ENCODE peak calls at places on chromosomes 11 and 22, in seven cellular contexts. R is tibial artery, F is fibroblast of lung, A is brain microvascular endothelial cell, D is IMR-90, Y is esophagus squamous epithelium, Q is left lung. G is an unnamed sample. For H3K27me3, the result is how much of the 10 kb centered on the place peaks cover.

GRCh38 chr22:48500481-48501230 is 1327.0 kb downstream of the BRD1 start:
- DNase-seq in R (no peak), A (peak), Q (no peak), D (no peak), F (peak), Y (no peak), G (no peak)

GRCh38 chr11:45599161-45599943 is 66.1 kb downstream of the CHST1 start:
- DNase-seq in Y (no peak), R (no peak), Q (no peak), D (no peak), F (no peak), A (no peak), G (no peak)

GRCh38 chr11:133598879-133599278 is 66.6 kb upstream of the OPCML start:
- DNase-seq in Q (no peak), A (no peak), R (no peak), D (no peak), F (no peak), Y (no peak), G (no peak)

GRCh38 chr11:131748146-131749050 is 378.0 kb downstream of the NTM start:
- DNase-seq in R (peak), A (peak), Y (no peak), Q (peak), F (peak), D (peak), G (peak)

GRCh38 chr22:44567846-44568493 is 69.9 kb upstream of the RTL6 start:
- DNase-seq in F (peak), Q (peak), A (peak), R (peak), D (peak), Y (no peak), G (peak)

GRCh38 chr11:3686751-3687150 is 15.6 kb upstream of the CHRNA10 start:
- DNase-seq in Y (no peak), F (peak), A (peak), Q (no peak), D (peak), R (no peak), G (no peak)

GRCh38 chr11:126824035-126824607 is 176.4 kb downstream of the KIRREL3 start:
- DNase-seq in R (no peak), Y (no peak), D (no peak), F (no peak), A (no peak), Q (no peak), G (no peak)

GRCh38 chr11:65859134-65859811 is 960 bp upstream of the MUS81 start:
- DNase-seq in R (peak), Q (peak), D (peak), Y (peak), A (peak), F (peak), G (peak)

GRCh38 chr11:3106736-3107524 is 49.7 kb upstream of the CARS1 start:
- DNase-seq in D (no peak), F (no peak), Y (no peak), A (no peak), Q (no peak), R (peak), G (peak)

GRCh38 chr22:22863001-22863400 is 24.6 kb upstream of the IGLL5 start:
- DNase-seq in F (no peak), Q (no peak), Y (no peak), A (no peak), D (no peak), R (no peak), G (no peak)

GRCh38 chr11:112336356-112336886 is 75.8 kb upstream of the PLET1 start:
- DNase-seq in Q (no peak), F (no peak), Y (no peak), A (no peak), R (no peak), D (no peak), G (no peak)

GRCh38 chr11:68542617-68543016 is 82.1 kb downstream of the PPP6R3 start:
- DNase-seq in D (peak), Y (no peak), A (peak), F (peak), Q (no peak), R (no peak), G (no peak)

GRCh38 chr11:108008656-108009496 is at the start of gene CUL5:
- DNase-seq in Q (peak), A (peak), R (peak), F (peak), Y (peak), D (peak), G (peak)

GRCh38 chr11:103488579-103488978 is 379.4 kb downstream of the DYNC2H1 start:
- DNase-seq in D (no peak), Y (no peak), Q (no peak), F (no peak), A (no peak), R (no peak), G (no peak)

GRCh38 chr11:121416909-121417567 is 35.1 kb upstream of the SORL1 start:
- DNase-seq in D (peak), F (peak), A (peak), Y (no peak), Q (peak), R (peak), G (peak)

GRCh38 chr11:63010934-63011439 is 4.7 kb downstream of the SLC22A8 start:
- DNase-seq in A (no peak), D (no peak), Q (no peak), Y (no peak), F (no peak), R (no peak), G (no peak)

GRCh38 chr11:34940026-34940677 is 23.7 kb downstream of the PDHX start:
- DNase-seq in R (no peak), A (peak), Q (no peak), D (peak), F (peak), Y (no peak), G (no peak)

GRCh38 chr11:34792814-34793241 is 123.4 kb downstream of the APIP start:
- DNase-seq in A (no peak), Q (no peak), F (no peak), D (no peak), R (no peak), Y (no peak), G (no peak)

GRCh38 chr11:71466358-71466757 is 13.4 kb downstream of the NADSYN1 start:
- DNase-seq in D (no peak), Y (no peak), R (no peak), A (no peak), F (no peak), Q (no peak), G (no peak)

GRCh38 chr11:34052608-34053160 is 1.2 kb downstream of the CAPRIN1 start:
- DNase-seq in R (peak), Y (peak), F (no peak), A (no peak), Q (peak), D (no peak), G (peak)

GRCh38 chr11:74470526-74470925 is 3.2 kb upstream of the KCNE3 start:
- DNase-seq in D (no peak), Y (no peak), Q (no peak), F (no peak), R (no peak), A (no peak), G (no peak)

DNA sequence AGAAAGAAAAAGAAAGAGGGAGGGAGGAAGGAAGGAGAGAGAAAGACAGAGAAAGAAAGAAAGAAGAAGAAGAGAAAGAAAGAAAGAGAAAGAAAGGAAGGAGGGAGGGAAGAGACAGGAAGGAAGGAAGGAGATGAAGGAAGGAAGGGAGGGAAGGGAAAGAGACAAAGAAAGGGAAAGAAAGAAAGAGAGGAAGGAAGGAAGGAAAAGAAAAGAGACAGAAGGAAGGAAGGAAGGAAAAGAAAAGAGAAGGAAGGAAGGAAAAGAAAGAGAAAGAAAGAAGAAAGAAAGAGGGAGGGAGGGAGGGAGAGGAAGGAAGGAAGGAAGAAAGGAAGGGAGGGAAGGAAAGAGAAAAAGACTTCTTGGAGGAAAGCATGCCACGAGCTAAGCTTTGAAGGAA is 19.1 kb downstream of the POU2AF2 start:
- DNase-seq in Q (no peak), A (no peak), F (no peak), Y (no peak), R (no peak), D (no peak), G (no peak)
- TF ChIP-seq CTCF in Q (no peak), A (no peak), F (no peak), Y (no peak), R (no peak), D (no peak), G (no peak)

GRCh38 chr11:64492561-64492960 is 98.5 kb upstream of the SLC22A12 start:
- DNase-seq in D (no peak), Y (no peak), A (no peak), F (no peak), Q (no peak), R (no peak), G (no peak)
- H3K27me3 ChIP-seq in D (under half), Y (half or more), A (under half), F (under half), Q (half or more), R (under half), G (under half)

DNA sequence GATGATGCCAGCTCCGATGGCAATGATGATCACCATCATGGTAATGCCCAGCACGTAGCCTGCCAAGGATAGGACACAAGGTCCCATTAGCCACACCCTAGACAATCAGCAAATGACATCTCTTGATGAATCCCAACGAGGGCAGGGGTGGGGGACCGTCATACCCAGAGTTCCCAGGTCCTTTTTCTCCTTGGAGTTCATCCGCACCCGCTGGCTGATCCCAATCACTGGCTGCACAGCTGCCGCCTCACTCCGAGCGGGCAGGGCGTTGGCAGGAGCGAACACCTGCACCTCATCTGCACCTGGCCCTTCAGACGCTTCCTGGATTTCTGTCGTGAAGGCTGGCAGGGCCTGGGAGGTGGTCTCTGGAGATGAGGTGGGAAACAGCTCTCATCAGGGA is 3.0 kb downstream of the PIK3IP1 start:
- DNase-seq in F (no peak), D (no peak), R (no peak), A (no peak), Y (no peak), Q (no peak), G (no peak)
- H3K4me3 ChIP-seq in F (no peak), D (no peak), R (no peak), A (no peak), Y (peak), Q (peak), G (peak)

GRCh38 chr22:38925571-38926041 is 31.8 kb upstream of the APOBEC3A start:
- DNase-seq in A (no peak), D (peak), F (peak), R (no peak), Y (no peak), Q (no peak), G (no peak)

GRCh38 chr22:38921126-38921525 is 36.3 kb upstream of the APOBEC3A start:
- DNase-seq in F (no peak), Q (peak), R (no peak), D (no peak), A (no peak), Y (no peak), G (no peak)

GRCh38 chr22:38921801-38922200 is 35.6 kb upstream of the APOBEC3A start:
- DNase-seq in F (no peak), D (no peak), R (no peak), A (no peak), Q (no peak), Y (no peak), G (no peak)

GRCh38 chr22:38924197-38924952 is 33.0 kb upstream of the APOBEC3A start:
- DNase-seq in Q (peak), R (peak), D (peak), Y (no peak), F (peak), A (peak), G (peak)

GRCh38 chr22:38923463-38924196 is 33.8 kb upstream of the APOBEC3A start:
- DNase-seq in D (peak), R (peak), Y (no peak), F (peak), A (peak), Q (peak), G (peak)
- TF ChIP-seq CTCF in D (peak), R (peak), Y (no peak), F (peak), A (peak), Q (no peak), G (peak)

DNA sequence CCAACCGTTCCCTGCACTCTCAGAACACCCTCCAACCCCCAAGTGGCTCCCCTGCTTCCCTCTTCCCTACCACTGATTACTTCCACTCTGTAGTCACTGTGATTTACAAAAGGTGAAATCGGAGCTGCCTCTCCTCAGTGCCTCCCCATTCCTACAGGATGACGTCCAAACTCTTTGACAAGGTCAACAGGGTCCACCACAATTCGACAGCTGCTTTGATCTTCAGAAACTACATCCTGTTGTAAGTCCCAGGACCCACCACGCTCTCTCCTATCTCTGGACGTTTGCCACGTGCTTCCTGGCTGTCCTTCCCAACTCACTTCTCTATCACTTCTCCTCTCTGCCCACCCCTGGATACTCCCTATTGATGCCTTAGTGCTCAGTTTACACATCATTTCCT is 85.0 kb upstream of the EIF3D start:
- DNase-seq in F (peak), Q (no peak), D (peak), R (no peak), A (no peak), Y (no peak), G (no peak)
- H3K27me3 ChIP-seq in F (under half), Q (half or more), D (half or more), R (under half), A (under half), Y (half or more), G (under half)

GRCh38 chr11:70078095-70078795 is at the start of gene ANO1:
- DNase-seq in Y (no peak), F (peak), R (peak), A (no peak), D (peak), Q (no peak), G (peak)
- H3K4me3 ChIP-seq in Y (peak), F (peak), R (peak), A (no peak), D (peak), Q (no peak), G (peak)

DNA sequence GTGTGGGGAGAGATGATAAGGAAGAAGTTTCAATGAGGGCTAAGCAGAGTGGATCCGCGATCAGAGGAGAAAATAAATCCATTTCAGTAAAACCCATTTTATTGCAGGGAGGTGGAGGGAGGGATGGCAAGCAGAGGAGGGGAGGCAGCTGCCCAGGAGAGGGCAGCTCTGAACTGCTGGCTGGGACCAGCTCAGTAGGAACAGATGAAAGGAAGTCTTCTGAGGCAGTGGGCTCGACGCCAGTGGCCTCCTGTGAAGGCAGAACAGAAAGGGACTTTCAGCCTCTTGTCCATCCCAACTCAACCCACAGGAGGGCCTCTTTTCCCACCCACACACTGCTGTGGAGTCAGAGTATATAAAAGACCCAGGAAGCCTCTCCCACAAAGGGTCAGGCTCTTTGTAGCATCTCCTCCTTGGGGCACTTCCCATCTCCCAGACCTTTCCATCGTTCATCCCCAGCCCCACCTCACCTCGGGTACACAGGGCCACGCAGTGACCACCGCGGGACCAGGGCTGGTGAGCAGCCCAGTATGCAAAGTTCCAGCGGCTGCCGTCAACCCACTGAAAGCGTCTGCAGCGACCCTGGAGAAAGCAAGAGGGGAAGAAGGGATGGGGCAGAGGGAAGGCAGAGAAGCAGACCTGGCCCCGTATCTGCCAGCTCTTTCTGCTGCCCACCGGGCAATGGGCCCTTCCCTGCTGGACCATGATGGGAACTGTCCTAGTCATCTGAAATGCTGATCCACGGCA is 3.0 kb downstream of the PRG2 start:
- DNase-seq in D (no peak), Q (no peak), F (no peak), A (no peak), R (no peak), Y (no peak), G (no peak)
- TF ChIP-seq CTCF in D (no peak), Q (no peak), F (no peak), A (no peak), R (no peak), Y (no peak), G (no peak)

DNA sequence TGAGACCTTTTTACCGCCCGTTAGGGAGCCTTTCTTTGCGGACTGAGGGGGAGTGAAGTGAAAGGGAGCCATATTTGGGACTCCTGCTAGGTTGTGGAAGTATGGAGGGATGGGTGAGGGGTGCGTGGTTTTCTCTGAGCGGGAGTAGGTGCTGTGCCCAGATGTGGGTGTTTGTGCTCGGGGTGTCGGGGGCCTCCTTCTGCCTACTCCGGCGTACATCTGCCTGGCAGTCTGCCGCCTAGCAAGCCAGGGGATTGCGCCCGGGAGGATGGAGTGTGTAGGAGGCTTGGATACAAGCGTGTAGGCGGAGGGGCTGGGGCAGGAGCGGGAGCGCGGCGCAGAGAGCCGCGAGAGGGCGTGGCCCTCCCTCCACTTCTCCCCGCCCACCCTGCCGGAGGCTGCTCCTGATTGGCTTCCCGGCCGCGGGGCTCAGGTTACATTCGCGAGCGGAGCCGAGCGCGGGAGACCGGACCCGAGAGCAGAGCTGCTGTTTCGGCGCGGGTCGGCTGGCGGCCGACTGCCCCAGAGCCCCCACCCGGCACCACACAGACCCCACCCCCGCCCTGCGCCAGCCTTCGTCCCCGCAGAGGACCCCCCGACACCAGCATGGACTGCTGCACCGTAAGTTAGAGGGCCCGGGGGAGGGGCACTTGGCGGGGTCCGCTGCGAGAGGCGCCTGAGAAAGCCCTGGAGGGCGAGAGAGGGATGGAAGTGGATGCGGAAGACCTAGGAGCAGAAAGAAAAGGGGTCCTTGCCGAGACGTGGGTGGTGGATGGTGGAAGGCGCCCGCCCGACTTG is at the start of gene NRGN:
- DNase-seq in A (peak), R (peak), F (peak), Q (peak), Y (peak), D (peak), G (peak)
- H3K27me3 ChIP-seq in A (under half), R (under half), F (under half), Q (under half), Y (half or more), D (under half), G (under half)

DNA sequence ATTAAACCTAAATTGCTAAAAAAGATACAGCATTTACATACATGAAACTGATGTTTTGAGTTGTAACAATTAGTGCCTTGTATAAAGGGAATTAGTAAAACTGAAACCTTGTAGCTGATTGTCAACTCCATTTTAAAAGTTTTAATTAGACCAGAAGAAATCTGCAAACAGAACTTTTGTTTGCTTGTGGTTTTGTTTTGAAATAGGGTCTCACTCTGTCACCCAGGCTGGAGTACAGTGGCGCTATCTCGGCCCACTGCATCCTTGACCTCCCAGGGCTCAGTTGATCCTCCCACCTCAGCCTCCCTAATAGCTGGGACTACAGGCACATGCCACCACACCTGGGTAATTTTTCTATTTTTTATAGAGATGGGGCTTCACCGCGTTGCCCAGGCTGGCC is 86.5 kb upstream of the SLC6A5 start:
- DNase-seq in Y (no peak), F (no peak), R (no peak), A (no peak), Q (no peak), D (no peak), G (no peak)
- H3K4me3 ChIP-seq in Y (no peak), F (no peak), R (no peak), A (no peak), Q (no peak), D (no peak), G (no peak)

G was measured in upper lobe of right lung.